ENCODE peak calls at places on chromosomes 2 and 18, in six cellular contexts. G is neural progenitor cell; I is HepG2; E is CD4-positive, CD25-positive, alpha-beta regulatory T cell; V is tibial artery; Q is breast epithelium. B is an unnamed sample. For H3K4me1, the result is how much of the 10 kb centered on the place peaks cover.

GRCh38 chr2:233470839-233471238 is 95.7 kb downstream of the USP40 start:
- DNase-seq in G (no peak), I (no peak), E (no peak), V (no peak), Q (no peak), B (no peak)

GRCh38 chr2:46967990-46968647 is 52.5 kb upstream of the MCFD2 start:
- DNase-seq in G (no peak), I (no peak), E (no peak), V (peak), Q (peak), B (peak)

GRCh38 chr2:238136820-238137537 is 1.5 kb upstream of the KLHL30 start:
- DNase-seq in G (no peak), I (peak), E (no peak), V (peak), Q (no peak), B (peak)

GRCh38 chr2:108621087-108621559 is 86.9 kb downstream of the LIMS1 start:
- DNase-seq in G (peak), I (no peak), E (peak), V (no peak), Q (no peak), B (no peak)

GRCh38 chr18:5430131-5430530 is 113.7 kb downstream of the EPB41L3 start:
- DNase-seq in G (no peak), I (no peak), E (no peak), V (no peak), Q (no peak), B (no peak)

GRCh38 chr2:100893753-100894530 is 74.0 kb downstream of the NPAS2 start:
- DNase-seq in G (no peak), I (peak), E (no peak), V (no peak), Q (no peak), B (no peak)

GRCh38 chr18:79855147-79855910 is 57.6 kb downstream of the KCNG2 start:
- DNase-seq in G (no peak), I (no peak), E (no peak), V (no peak), Q (no peak), B (peak)

GRCh38 chr18:8798996-8799395 is 93.6 kb downstream of the MTCL1 start:
- DNase-seq in G (no peak), I (no peak), E (no peak), V (no peak), Q (no peak), B (no peak)

GRCh38 chr18:79851981-79852380 is 54.2 kb downstream of the KCNG2 start:
- DNase-seq in G (no peak), I (no peak), E (no peak), V (no peak), Q (no peak), B (peak)

GRCh38 chr2:125405816-125406215 is 1250.1 kb upstream of the GYPC start:
- DNase-seq in G (no peak), I (peak), E (no peak), V (no peak), Q (no peak), B (no peak)

GRCh38 chr2:134367915-134368911 is 114.3 kb downstream of the MGAT5 start:
- DNase-seq in G (no peak), I (peak), E (no peak), V (no peak), Q (no peak), B (peak)

GRCh38 chr2:105674859-105675541 is 69.7 kb upstream of the NCK2 start:
- DNase-seq in G (no peak), I (no peak), E (no peak), V (no peak), Q (no peak), B (no peak)

GRCh38 chr18:79792096-79792987 is 5.4 kb upstream of the KCNG2 start:
- DNase-seq in G (no peak), I (no peak), E (no peak), V (no peak), Q (peak), B (peak)

GRCh38 chr2:133377599-133377998 is 190.7 kb downstream of the NCKAP5 start:
- DNase-seq in G (peak), I (no peak), E (no peak), V (no peak), Q (no peak), B (no peak)

GRCh38 chr2:152473151-152473857 is 138.3 kb downstream of the FMNL2 start:
- DNase-seq in G (no peak), I (peak), E (no peak), V (no peak), Q (no peak), B (no peak)

GRCh38 chr2:60818272-60818671 is 62.2 kb downstream of the PAPOLG start:
- DNase-seq in G (no peak), I (peak), E (no peak), V (no peak), Q (no peak), B (no peak)

GRCh38 chr2:210072922-210073509 is 70.6 kb downstream of the RPE start:
- DNase-seq in G (peak), I (peak), E (no peak), V (no peak), Q (no peak), B (no peak)

GRCh38 chr2:169072163-169072925 is 3.0 kb downstream of the DHRS9 start:
- DNase-seq in G (no peak), I (no peak), E (no peak), V (no peak), Q (no peak), B (no peak)

GRCh38 chr2:121605820-121606733 is 43.2 kb downstream of the CLASP1 start:
- DNase-seq in G (no peak), I (no peak), E (no peak), V (no peak), Q (no peak), B (no peak)

GRCh38 chr2:201122276-201122675 is 6.3 kb downstream of the CFLAR start:
- DNase-seq in G (no peak), I (no peak), E (no peak), V (no peak), Q (no peak), B (no peak)
- H3K4me1 ChIP-seq in G (under half), I (half or more), E (half or more), V (under half), Q (under half), B (under half)

GRCh38 chr18:3528251-3528650 is 78.3 kb downstream of the TGIF1 start:
- DNase-seq in G (no peak), I (no peak), E (no peak), V (no peak), Q (no peak), B (no peak)

GRCh38 chr18:3520230-3521085 is 70.5 kb downstream of the TGIF1 start:
- DNase-seq in G (no peak), I (no peak), E (no peak), V (no peak), Q (no peak), B (no peak)

GRCh38 chr18:3525870-3526420 is 76.0 kb downstream of the TGIF1 start:
- DNase-seq in G (no peak), I (no peak), E (peak), V (no peak), Q (no peak), B (no peak)

GRCh38 chr18:3526421-3527354 is 76.7 kb downstream of the TGIF1 start:
- DNase-seq in G (peak), I (peak), E (no peak), V (no peak), Q (no peak), B (no peak)

GRCh38 chr18:3524706-3525105 is 74.7 kb downstream of the TGIF1 start:
- DNase-seq in G (no peak), I (no peak), E (no peak), V (no peak), Q (no peak), B (no peak)
- H3K4me3 ChIP-seq in G (no peak), I (no peak), E (no peak), V (no peak), Q (no peak), B (no peak)

GRCh38 chr2:42925742-42926437 is 133.5 kb upstream of the HAAO start:
- DNase-seq in G (peak), I (peak), E (no peak), V (no peak), Q (no peak), B (no peak)

GRCh38 chr2:42928161-42928691 is 135.8 kb upstream of the HAAO start:
- DNase-seq in G (peak), I (peak), E (no peak), V (no peak), Q (no peak), B (peak)

GRCh38 chr2:42924436-42924897 is 132.1 kb upstream of the HAAO start:
- DNase-seq in G (no peak), I (no peak), E (no peak), V (no peak), Q (no peak), B (no peak)

GRCh38 chr2:42927334-42928160 is 135.2 kb upstream of the HAAO start:
- DNase-seq in G (peak), I (peak), E (no peak), V (no peak), Q (no peak), B (peak)

GRCh38 chr2:42926438-42927333 is 134.3 kb upstream of the HAAO start:
- DNase-seq in G (peak), I (peak), E (no peak), V (no peak), Q (no peak), B (peak)
- H3K27ac ChIP-seq in G (peak), I (peak), E (no peak), V (peak), Q (peak), B (peak)

GRCh38 chr18:6938003-6938402 is 179.6 kb downstream of the LAMA1 start:
- DNase-seq in G (no peak), I (no peak), E (no peak), V (no peak), Q (no peak), B (no peak)

GRCh38 chr18:6943143-6943542 is 174.5 kb downstream of the LAMA1 start:
- DNase-seq in G (no peak), I (no peak), E (no peak), V (no peak), Q (no peak), B (no peak)

GRCh38 chr18:6941988-6942387 is 175.6 kb downstream of the LAMA1 start:
- DNase-seq in G (no peak), I (no peak), E (no peak), V (no peak), Q (no peak), B (no peak)

GRCh38 chr18:6942742-6943141 is 174.9 kb downstream of the LAMA1 start:
- DNase-seq in G (no peak), I (no peak), E (no peak), V (no peak), Q (no peak), B (no peak)

DNA sequence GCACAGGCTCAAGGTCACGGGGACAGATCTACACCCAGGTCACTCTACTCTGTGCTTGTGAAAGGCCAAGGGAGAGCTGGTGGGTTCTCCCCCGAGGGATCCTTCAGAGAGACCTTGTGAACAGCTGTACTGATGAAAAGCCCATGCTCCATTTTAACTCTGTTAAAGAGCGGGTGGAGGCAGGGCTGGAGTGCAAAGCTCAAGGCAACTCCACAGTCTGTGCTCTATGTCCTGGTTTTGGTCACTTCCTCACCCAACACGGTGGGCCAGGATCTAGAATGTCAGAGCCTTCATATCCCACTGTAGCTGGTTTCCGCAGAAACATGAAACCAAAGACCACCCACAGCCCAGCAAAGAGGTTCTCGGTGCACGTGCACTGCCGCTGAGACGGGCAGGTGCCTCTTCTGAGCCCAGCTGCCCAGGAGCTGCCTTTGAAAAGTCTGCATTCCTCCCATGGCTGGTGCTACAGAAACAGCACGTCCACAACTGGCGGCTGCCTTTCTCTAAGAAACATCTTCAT is 177.1 kb downstream of the LAMA1 start:
- DNase-seq in G (no peak), I (no peak), E (no peak), V (no peak), Q (no peak), B (no peak)
- H3K4me1 ChIP-seq in G (under half), I (under half), E (under half), V (under half), Q (under half), B (under half)

GRCh38 chr2:161709428-161709827 is 85.2 kb downstream of the SLC4A10 start:
- DNase-seq in G (no peak), I (no peak), E (no peak), V (no peak), Q (no peak), B (no peak)

GRCh38 chr2:161703863-161704262 is 79.6 kb downstream of the SLC4A10 start:
- DNase-seq in G (no peak), I (no peak), E (no peak), V (no peak), Q (no peak), B (no peak)

GRCh38 chr2:161710131-161710915 is 86.1 kb downstream of the SLC4A10 start:
- DNase-seq in G (no peak), I (no peak), E (no peak), V (no peak), Q (no peak), B (no peak)

GRCh38 chr2:161708350-161708974 is 84.2 kb downstream of the SLC4A10 start:
- DNase-seq in G (no peak), I (no peak), E (no peak), V (no peak), Q (no peak), B (no peak)
- H3K4me3 ChIP-seq in G (no peak), I (no peak), E (no peak), V (no peak), Q (no peak), B (no peak)

GRCh38 chr2:4358855-4359254 is 655.5 kb downstream of the DCDC2C start:
- DNase-seq in G (no peak), I (no peak), E (no peak), V (no peak), Q (no peak), B (no peak)

GRCh38 chr2:4354678-4355077 is 651.3 kb downstream of the DCDC2C start:
- DNase-seq in G (peak), I (peak), E (no peak), V (no peak), Q (no peak), B (no peak)

GRCh38 chr2:4353668-4354067 is 650.3 kb downstream of the DCDC2C start:
- DNase-seq in G (no peak), I (no peak), E (no peak), V (no peak), Q (no peak), B (no peak)

GRCh38 chr2:4354164-4354563 is 650.8 kb downstream of the DCDC2C start:
- DNase-seq in G (no peak), I (no peak), E (no peak), V (no peak), Q (no peak), B (no peak)
- H3K27ac ChIP-seq in G (no peak), I (no peak), E (no peak), V (no peak), Q (no peak), B (no peak)

GRCh38 chr2:55617160-55618024 is at the start of gene PPP4R3B:
- DNase-seq in G (peak), I (peak), E (peak), V (peak), Q (peak), B (peak)
- H3K4me1 ChIP-seq in G (under half), I (under half), E (half or more), V (under half), Q (under half), B (under half)

B was measured in aorta.